ENCODE peak calls at places on chromosomes 12 and 14, in seven cellular contexts. One of them, this sample, is unnamed. For H3K27me3 and H3K4me1, the result is how much of the 10 kb centered on the place peaks cover.

GRCh38 chr12:4114986-4115385 is 158.6 kb upstream of the CCND2 start:
- DNase-seq in PC-3: no peak
- DNase-seq in adrenal gland: no peak
- DNase-seq in GM23338: peak
- DNase-seq in fibroblast of lung: no peak
- DNase-seq in DND-41: no peak
- DNase-seq in Caco-2: no peak
- DNase-seq in this sample: no peak

GRCh38 chr12:74801625-74802024 is 264.0 kb downstream of the ATXN7L3B start:
- DNase-seq in Caco-2: no peak
- DNase-seq in fibroblast of lung: no peak
- DNase-seq in DND-41: no peak
- DNase-seq in GM23338: no peak
- DNase-seq in PC-3: no peak
- DNase-seq in adrenal gland: no peak
- DNase-seq in this sample: no peak

GRCh38 chr12:2997989-2998670 is 38.9 kb downstream of the TEAD4 start:
- DNase-seq in DND-41: no peak
- DNase-seq in PC-3: no peak
- DNase-seq in Caco-2: no peak
- DNase-seq in adrenal gland: no peak
- DNase-seq in GM23338: peak
- DNase-seq in fibroblast of lung: no peak
- DNase-seq in this sample: no peak

GRCh38 chr12:7555752-7556151 is 52.2 kb upstream of the CD163 start:
- DNase-seq in PC-3: peak
- DNase-seq in Caco-2: no peak
- DNase-seq in fibroblast of lung: peak
- DNase-seq in adrenal gland: no peak
- DNase-seq in GM23338: peak
- DNase-seq in DND-41: no peak
- DNase-seq in this sample: no peak

GRCh38 chr12:98698603-98699463 is 53.7 kb downstream of the APAF1 start:
- DNase-seq in GM23338: peak
- DNase-seq in fibroblast of lung: peak
- DNase-seq in PC-3: peak
- DNase-seq in Caco-2: peak
- DNase-seq in DND-41: peak
- DNase-seq in adrenal gland: peak
- DNase-seq in this sample: peak

GRCh38 chr12:28340261-28340660 is 150.0 kb downstream of the CCDC91 start:
- DNase-seq in PC-3: no peak
- DNase-seq in DND-41: no peak
- DNase-seq in GM23338: no peak
- DNase-seq in fibroblast of lung: peak
- DNase-seq in Caco-2: no peak
- DNase-seq in adrenal gland: no peak
- DNase-seq in this sample: no peak

GRCh38 chr12:40672650-40673319 is 19.5 kb upstream of the CNTN1 start:
- DNase-seq in fibroblast of lung: no peak
- DNase-seq in Caco-2: no peak
- DNase-seq in PC-3: no peak
- DNase-seq in DND-41: no peak
- DNase-seq in GM23338: no peak
- DNase-seq in adrenal gland: no peak
- DNase-seq in this sample: no peak

GRCh38 chr14:95535226-95536021 is 574 bp downstream of the GLRX5 start:
- DNase-seq in adrenal gland: no peak
- DNase-seq in PC-3: no peak
- DNase-seq in Caco-2: no peak
- DNase-seq in DND-41: peak
- DNase-seq in GM23338: no peak
- DNase-seq in fibroblast of lung: no peak
- DNase-seq in this sample: no peak

GRCh38 chr14:92492261-92492660 is 21.3 kb upstream of the RIN3 start:
- DNase-seq in Caco-2: no peak
- DNase-seq in adrenal gland: no peak
- DNase-seq in DND-41: no peak
- DNase-seq in PC-3: no peak
- DNase-seq in fibroblast of lung: no peak
- DNase-seq in GM23338: no peak
- DNase-seq in this sample: no peak

GRCh38 chr12:43675048-43675904 is 83.3 kb downstream of the PUS7L start:
- DNase-seq in GM23338: peak
- DNase-seq in adrenal gland: no peak
- DNase-seq in PC-3: peak
- DNase-seq in DND-41: no peak
- DNase-seq in fibroblast of lung: no peak
- DNase-seq in Caco-2: peak
- DNase-seq in this sample: no peak

GRCh38 chr12:89472508-89472907 is 52.1 kb downstream of the GALNT4 start:
- DNase-seq in DND-41: no peak
- DNase-seq in Caco-2: no peak
- DNase-seq in GM23338: no peak
- DNase-seq in adrenal gland: no peak
- DNase-seq in fibroblast of lung: peak
- DNase-seq in PC-3: peak
- DNase-seq in this sample: no peak

GRCh38 chr12:48750769-48751356 is 34.4 kb upstream of the CCNT1 start:
- DNase-seq in adrenal gland: no peak
- DNase-seq in fibroblast of lung: no peak
- DNase-seq in PC-3: peak
- DNase-seq in DND-41: no peak
- DNase-seq in Caco-2: no peak
- DNase-seq in GM23338: no peak
- DNase-seq in this sample: no peak

GRCh38 chr14:53401646-53402045 is 248.5 kb upstream of the DDHD1 start:
- DNase-seq in fibroblast of lung: no peak
- DNase-seq in GM23338: no peak
- DNase-seq in DND-41: no peak
- DNase-seq in adrenal gland: no peak
- DNase-seq in Caco-2: no peak
- DNase-seq in PC-3: no peak
- DNase-seq in this sample: no peak
- H3K27me3 ChIP-seq in fibroblast of lung: under half
- H3K27me3 ChIP-seq in GM23338: under half
- H3K27me3 ChIP-seq in DND-41: under half
- H3K27me3 ChIP-seq in adrenal gland: under half
- H3K27me3 ChIP-seq in Caco-2: under half
- H3K27me3 ChIP-seq in PC-3: under half
- H3K27me3 ChIP-seq in this sample: under half

GRCh38 chr12:122350444-122350843 is 72.0 kb downstream of the CLIP1 start:
- DNase-seq in DND-41: no peak
- DNase-seq in PC-3: no peak
- DNase-seq in fibroblast of lung: peak
- DNase-seq in adrenal gland: no peak
- DNase-seq in Caco-2: no peak
- DNase-seq in GM23338: no peak
- DNase-seq in this sample: peak
- TF ChIP-seq CTCF in DND-41: no peak
- TF ChIP-seq CTCF in PC-3: no peak
- TF ChIP-seq CTCF in fibroblast of lung: peak
- TF ChIP-seq CTCF in adrenal gland: no peak
- TF ChIP-seq CTCF in Caco-2: no peak
- TF ChIP-seq CTCF in GM23338: no peak
- TF ChIP-seq CTCF in this sample: peak

GRCh38 chr12:110668480-110669192 is 20.3 kb downstream of the HVCN1 start:
- DNase-seq in adrenal gland: no peak
- DNase-seq in GM23338: no peak
- DNase-seq in PC-3: no peak
- DNase-seq in DND-41: no peak
- DNase-seq in fibroblast of lung: no peak
- DNase-seq in Caco-2: no peak
- DNase-seq in this sample: no peak
- H3K4me1 ChIP-seq in adrenal gland: under half
- H3K4me1 ChIP-seq in GM23338: under half
- H3K4me1 ChIP-seq in PC-3: under half
- H3K4me1 ChIP-seq in DND-41: under half
- H3K4me1 ChIP-seq in fibroblast of lung: under half
- H3K4me1 ChIP-seq in Caco-2: under half
- H3K4me1 ChIP-seq in this sample: under half

DNA sequence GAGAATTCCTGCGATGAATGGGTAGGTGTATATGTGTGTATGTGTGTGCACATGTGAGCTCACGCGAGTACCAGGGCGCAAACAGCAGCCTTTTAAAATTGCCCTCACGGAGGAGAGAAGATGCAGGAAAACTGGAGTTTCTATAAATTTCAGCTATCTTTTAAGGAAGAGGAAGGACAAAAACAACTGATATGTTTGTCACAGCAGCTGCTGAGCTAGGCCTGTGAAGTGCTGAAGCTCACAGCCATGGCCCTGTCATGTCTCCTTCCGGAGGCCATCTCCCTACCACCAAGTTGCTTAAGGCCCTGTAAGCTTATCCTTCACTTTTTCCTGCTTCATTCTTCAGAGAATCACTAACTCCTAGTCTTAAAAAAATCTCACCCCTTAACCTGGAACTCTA is 40.7 kb downstream of the DUSP16 start:
- DNase-seq in adrenal gland: no peak
- DNase-seq in PC-3: no peak
- DNase-seq in GM23338: peak
- DNase-seq in fibroblast of lung: no peak
- DNase-seq in Caco-2: no peak
- DNase-seq in DND-41: no peak
- DNase-seq in this sample: no peak
- H3K27me3 ChIP-seq in adrenal gland: under half
- H3K27me3 ChIP-seq in PC-3: under half
- H3K27me3 ChIP-seq in GM23338: under half
- H3K27me3 ChIP-seq in fibroblast of lung: under half
- H3K27me3 ChIP-seq in Caco-2: under half
- H3K27me3 ChIP-seq in DND-41: under half
- H3K27me3 ChIP-seq in this sample: under half

GRCh38 chr12:128798543-128799341 is 25.0 kb downstream of the SLC15A4 start:
- DNase-seq in adrenal gland: no peak
- DNase-seq in Caco-2: no peak
- DNase-seq in DND-41: no peak
- DNase-seq in PC-3: peak
- DNase-seq in GM23338: no peak
- DNase-seq in fibroblast of lung: no peak
- DNase-seq in this sample: no peak
- TF ChIP-seq CTCF in adrenal gland: no peak
- TF ChIP-seq CTCF in Caco-2: peak
- TF ChIP-seq CTCF in DND-41: peak
- TF ChIP-seq CTCF in PC-3: peak
- TF ChIP-seq CTCF in GM23338: peak
- TF ChIP-seq CTCF in fibroblast of lung: no peak
- TF ChIP-seq CTCF in this sample: no peak

GRCh38 chr12:104596128-104596799 is 139.5 kb downstream of the CHST11 start:
- DNase-seq in DND-41: no peak
- DNase-seq in adrenal gland: peak
- DNase-seq in Caco-2: no peak
- DNase-seq in fibroblast of lung: peak
- DNase-seq in PC-3: no peak
- DNase-seq in GM23338: no peak
- DNase-seq in this sample: no peak
- H3K4me1 ChIP-seq in DND-41: under half
- H3K4me1 ChIP-seq in adrenal gland: under half
- H3K4me1 ChIP-seq in Caco-2: under half
- H3K4me1 ChIP-seq in fibroblast of lung: under half
- H3K4me1 ChIP-seq in PC-3: under half
- H3K4me1 ChIP-seq in GM23338: under half
- H3K4me1 ChIP-seq in this sample: under half

DNA sequence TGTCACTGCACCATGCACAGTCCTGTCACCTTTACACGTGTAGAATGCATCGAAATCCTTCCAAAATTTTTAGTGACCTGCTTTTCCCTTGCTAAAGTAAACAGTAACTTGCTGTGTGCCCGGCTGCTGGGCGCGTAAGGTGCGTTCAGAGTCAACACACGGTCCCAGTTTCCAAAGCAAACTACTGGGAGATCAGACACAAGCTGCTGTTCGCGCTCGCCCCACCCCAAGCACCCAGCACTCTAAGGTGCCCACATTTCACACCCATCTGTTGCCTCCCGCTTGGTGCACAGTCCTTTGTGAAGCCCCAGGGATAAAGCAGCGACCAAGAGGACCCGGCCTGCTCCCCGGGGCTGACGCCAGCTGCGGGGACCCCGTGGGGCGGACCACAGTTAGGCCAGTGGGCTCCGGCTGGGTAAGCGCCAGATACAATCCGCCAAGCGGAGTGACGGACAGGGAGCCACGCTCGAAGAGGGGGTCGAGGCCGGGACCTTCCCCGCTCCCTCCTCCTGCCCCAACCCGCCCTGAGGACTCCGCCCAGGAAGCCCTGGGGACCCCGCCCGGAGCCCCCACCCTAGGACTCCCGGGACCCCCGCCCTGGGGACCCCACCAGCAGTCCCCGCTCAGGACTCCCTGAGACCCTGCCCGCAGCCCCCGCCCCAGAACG is 633 bp downstream of the STX2 start:
- DNase-seq in PC-3: peak
- DNase-seq in DND-41: peak
- DNase-seq in GM23338: peak
- DNase-seq in adrenal gland: peak
- DNase-seq in fibroblast of lung: no peak
- DNase-seq in Caco-2: no peak
- DNase-seq in this sample: peak
- H3K27me3 ChIP-seq in PC-3: under half
- H3K27me3 ChIP-seq in DND-41: under half
- H3K27me3 ChIP-seq in GM23338: under half
- H3K27me3 ChIP-seq in adrenal gland: under half
- H3K27me3 ChIP-seq in fibroblast of lung: under half
- H3K27me3 ChIP-seq in Caco-2: under half
- H3K27me3 ChIP-seq in this sample: under half